ENCODE peak calls at places on chromosomes 16 and 17, in nine cellular contexts. V is HEK293T; Z is cardiac fibroblast; J is tibial artery; Q is psoas muscle; A is HT1080; L is NCI-H2227 treated with DMSO at 0.1 percent for 48 hours; W is heart right ventricle; T is activated T-cell treated with anti-CD3 and anti-CD28 coated beads, Interleukin-2, amount 50 U/mL, for 4 hours. U is an unnamed sample.

GRCh38 chr17:21287703-21288449 is 3.4 kb downstream of the MAP2K3 start:
- DNase-seq in V (no peak), Z (peak), J (peak), Q (peak), A (peak), L (no peak), W (peak), T (peak), U (no peak)

GRCh38 chr16:15502041-15502725 is 67.8 kb downstream of the BMERB1 start:
- DNase-seq in V (peak), Z (peak), J (no peak), Q (no peak), A (peak), L (no peak), W (no peak), T (no peak), U (no peak)

GRCh38 chr17:47948706-47949196 is 7.4 kb downstream of the PNPO start:
- DNase-seq in V (no peak), Z (no peak), J (no peak), Q (peak), A (peak), L (no peak), W (no peak), T (no peak), U (no peak)

GRCh38 chr16:80273635-80274538 is 266.9 kb upstream of the DYNLRB2 start:
- DNase-seq in V (no peak), Z (peak), J (no peak), Q (no peak), A (peak), L (no peak), W (no peak), T (no peak), U (no peak)

GRCh38 chr16:17313085-17313611 is 157.6 kb downstream of the XYLT1 start:
- DNase-seq in V (no peak), Z (peak), J (peak), Q (no peak), A (no peak), L (no peak), W (peak), T (no peak), U (no peak)

GRCh38 chr16:51327001-51327400 is 175.9 kb upstream of the SALL1 start:
- DNase-seq in V (no peak), Z (peak), J (no peak), Q (no peak), A (peak), L (no peak), W (no peak), T (no peak), U (no peak)

GRCh38 chr16:55212791-55213190 is 111.2 kb upstream of the IRX6 start:
- DNase-seq in V (no peak), Z (no peak), J (no peak), Q (no peak), A (no peak), L (no peak), W (no peak), T (no peak), U (no peak)

GRCh38 chr16:47196457-47196856 is 52.7 kb upstream of the NETO2 start:
- DNase-seq in V (no peak), Z (no peak), J (no peak), Q (no peak), A (no peak), L (no peak), W (no peak), T (no peak), U (no peak)

GRCh38 chr17:73770115-73770848 is 126.0 kb upstream of the SDK2 start:
- DNase-seq in V (peak), Z (peak), J (peak), Q (peak), A (peak), L (no peak), W (peak), T (no peak), U (no peak)

GRCh38 chr16:14628806-14629611 is 1.1 kb downstream of the PARN start:
- DNase-seq in V (peak), Z (peak), J (no peak), Q (no peak), A (no peak), L (no peak), W (no peak), T (no peak), U (no peak)

GRCh38 chr17:72984925-72985322 is 107.6 kb downstream of the SLC39A11 start:
- DNase-seq in V (no peak), Z (no peak), J (no peak), Q (no peak), A (peak), L (no peak), W (no peak), T (no peak), U (no peak)

GRCh38 chr17:60604686-60605334 is 4.8 kb downstream of the PPM1D start:
- DNase-seq in V (no peak), Z (peak), J (peak), Q (peak), A (peak), L (no peak), W (peak), T (no peak), U (no peak)

GRCh38 chr16:50550035-50550434 is 1.8 kb downstream of the NKD1 start:
- DNase-seq in V (no peak), Z (no peak), J (peak), Q (no peak), A (no peak), L (no peak), W (no peak), T (peak), U (no peak)

GRCh38 chr17:83007504-83008475 is 71.6 kb upstream of the METRNL start:
- DNase-seq in V (no peak), Z (no peak), J (no peak), Q (no peak), A (no peak), L (no peak), W (no peak), T (no peak), U (no peak)

GRCh38 chr17:43329183-43329582 is 69.6 kb upstream of the ARL4D start:
- DNase-seq in V (no peak), Z (no peak), J (no peak), Q (no peak), A (no peak), L (no peak), W (no peak), T (no peak), U (no peak)

U was measured in neural crest cell.